ENCODE peak calls at places on chromosome 10, in eight cellular contexts. R, A, K, Z, E, B, G and M are unnamed samples.

GRCh38 chr10:48976208-48976607 is 36.6 kb upstream of the LRRC18 start:
- DNase-seq in R (no peak), A (peak; percentile 49), K (no peak), Z (no peak), E (peak; percentile 18), B (no peak), G (no peak), M (no peak)

GRCh38 chr10:93535293-93535692 is 31.2 kb upstream of the FFAR4 start:
- DNase-seq in R (no peak), A (no peak), K (no peak), Z (no peak), E (no peak), B (no peak), G (no peak), M (no peak)

GRCh38 chr10:79387974-79388850 is 40.9 kb downstream of the PPIF start:
- DNase-seq in R (no peak), A (no peak), K (no peak), Z (peak; percentile 52), E (no peak), B (no peak), G (no peak), M (peak; percentile 41)

GRCh38 chr10:120581496-120581895 is 124.5 kb downstream of the PLPP4 start:
- DNase-seq in R (no peak), A (no peak), K (no peak), Z (no peak), E (peak; percentile 14), B (no peak), G (no peak), M (no peak)

GRCh38 chr10:12796431-12797185 is 204.9 kb downstream of the CCDC3 start:
- DNase-seq in R (no peak), A (no peak), K (no peak), Z (no peak), E (no peak), B (no peak), G (no peak), M (no peak)

GRCh38 chr10:7153750-7154149 is 257.1 kb downstream of the SFMBT2 start:
- DNase-seq in R (no peak), A (no peak), K (no peak), Z (no peak), E (peak; percentile 15), B (no peak), G (peak; percentile 51), M (no peak)

GRCh38 chr10:48577158-48577557 is 27.7 kb downstream of the ARHGAP22 start:
- DNase-seq in R (no peak), A (peak; percentile 84), K (no peak), Z (no peak), E (no peak), B (peak; percentile 25), G (no peak), M (peak; percentile 69)

GRCh38 chr10:16750461-16750860 is 66.8 kb downstream of the RSU1 start:
- DNase-seq in R (no peak), A (no peak), K (no peak), Z (no peak), E (no peak), B (no peak), G (peak; percentile 1), M (no peak)

GRCh38 chr10:59173414-59173813 is 3.0 kb upstream of the PHYHIPL start:
- DNase-seq in R (no peak), A (no peak), K (no peak), Z (no peak), E (peak; percentile 94), B (no peak), G (no peak), M (no peak)

GRCh38 chr10:4982764-4983226 is 19.6 kb downstream of the AKR1C1 start:
- DNase-seq in R (no peak), A (no peak), K (no peak), Z (peak; percentile 69), E (peak; percentile 36), B (peak; percentile 89), G (peak; percentile 9), M (peak; percentile 73)

GRCh38 chr10:116069856-116070255 is 203.2 kb downstream of the GFRA1 start:
- DNase-seq in R (no peak), A (no peak), K (no peak), Z (no peak), E (no peak), B (no peak), G (no peak), M (no peak)

GRCh38 chr10:4541292-4541691 is 284.7 kb upstream of the AKR1E2 start:
- DNase-seq in R (peak; percentile 94), A (no peak), K (peak; percentile 37), Z (no peak), E (peak; percentile 99), B (peak; percentile 6), G (peak; percentile 94), M (peak; percentile 87)

GRCh38 chr10:111247781-111248389 is 171.1 kb downstream of the ADRA2A start:
- DNase-seq in R (no peak), A (no peak), K (no peak), Z (no peak), E (no peak), B (no peak), G (peak; percentile 17), M (no peak)

GRCh38 chr10:44343836-44344235 is 41.1 kb downstream of the CXCL12 start:
- DNase-seq in R (no peak), A (no peak), K (no peak), Z (no peak), E (no peak), B (peak; percentile 57), G (no peak), M (no peak)

GRCh38 chr10:102773986-102774385 is 30.2 kb downstream of the WBP1L start:
- DNase-seq in R (peak; percentile 71), A (no peak), K (no peak), Z (peak; percentile 72), E (no peak), B (no peak), G (peak; percentile 50), M (no peak)

GRCh38 chr10:14758994-14759664 is 15.6 kb downstream of the FAM107B start:
- DNase-seq in R (no peak), A (peak; percentile 59), K (no peak), Z (no peak), E (peak; percentile 19), B (peak; percentile 58), G (no peak), M (no peak)

GRCh38 chr10:132443998-132444876 is 47.2 kb downstream of the PWWP2B start:
- DNase-seq in R (no peak), A (peak; percentile 41), K (no peak), Z (no peak), E (no peak), B (no peak), G (no peak), M (no peak)

GRCh38 chr10:117217196-117217761 is 20.0 kb downstream of the KCNK18 start:
- DNase-seq in R (no peak), A (no peak), K (no peak), Z (no peak), E (no peak), B (peak; percentile 31), G (peak; percentile 3), M (no peak)

GRCh38 chr10:131400518-131400917 is 89.0 kb upstream of the TCERG1L start:
- DNase-seq in R (no peak), A (no peak), K (no peak), Z (no peak), E (no peak), B (no peak), G (no peak), M (no peak)

GRCh38 chr10:121077331-121077730 is 226.2 kb downstream of the WDR11 start:
- DNase-seq in R (no peak), A (no peak), K (peak; percentile 32), Z (peak; percentile 75), E (peak; percentile 79), B (peak; percentile 21), G (peak; percentile 31), M (no peak)

GRCh38 chr10:122162566-122163181 is 108.4 kb upstream of the BTBD16 start:
- DNase-seq in R (no peak), A (no peak), K (no peak), Z (no peak), E (no peak), B (no peak), G (peak; percentile 23), M (no peak)

GRCh38 chr10:97540669-97541500 is 31.7 kb upstream of the ANKRD2 start:
- DNase-seq in R (no peak), A (no peak), K (no peak), Z (no peak), E (no peak), B (no peak), G (peak; percentile 62), M (no peak)

GRCh38 chr10:131009801-131010200 is 301.7 kb downstream of the TCERG1L start:
- DNase-seq in R (no peak), A (no peak), K (no peak), Z (no peak), E (no peak), B (no peak), G (no peak), M (no peak)

GRCh38 chr10:36479073-36479472 is 646.3 kb upstream of the ANKRD30A start:
- DNase-seq in R (no peak), A (no peak), K (no peak), Z (no peak), E (no peak), B (no peak), G (no peak), M (no peak)
- TF ChIP-seq CTCF in R (no peak), A (no peak), K (no peak), Z (no peak), E (no peak), B (no peak), G (no peak), M (no peak)

GRCh38 chr10:96272256-96272985 is 1.1 kb upstream of the BLNK start:
- DNase-seq in R (no peak), A (no peak), K (no peak), Z (no peak), E (no peak), B (no peak), G (no peak), M (no peak)
- H3K4me3 ChIP-seq in R (no peak overlapping the region), A (peak overlapping the region; percentile 90), K (no peak overlapping the region), Z (no peak overlapping the region), E (no peak overlapping the region), B (no peak overlapping the region), G (no peak overlapping the region), M (no peak overlapping the region)

GRCh38 chr10:113053881-113054280 is 103.8 kb downstream of the TCF7L2 start:
- DNase-seq in R (peak; percentile 76), A (no peak), K (no peak), Z (no peak), E (peak; percentile 33), B (no peak), G (peak; percentile 81), M (no peak)
- TF ChIP-seq CTCF in R (no peak), A (no peak), K (no peak), Z (no peak), E (no peak), B (no peak), G (no peak), M (no peak)

GRCh38 chr10:114550756-114551290 is 107.3 kb downstream of the ABLIM1 start:
- DNase-seq in R (no peak), A (peak; percentile 67), K (no peak), Z (no peak), E (peak; percentile 45), B (no peak), G (peak; percentile 23), M (no peak)

GRCh38 chr10:114547466-114547865 is 110.6 kb downstream of the ABLIM1 start:
- DNase-seq in R (peak; percentile 39), A (no peak), K (no peak), Z (no peak), E (no peak), B (no peak), G (no peak), M (no peak)

GRCh38 chr10:114552050-114552449 is 106.0 kb downstream of the ABLIM1 start:
- DNase-seq in R (no peak), A (no peak), K (no peak), Z (no peak), E (no peak), B (no peak), G (no peak), M (no peak)

GRCh38 chr10:114548662-114549061 is 109.4 kb downstream of the ABLIM1 start:
- DNase-seq in R (peak; percentile 79), A (peak; percentile 43), K (no peak), Z (no peak), E (peak; percentile 58), B (peak; percentile 55), G (peak; percentile 29), M (no peak)

GRCh38 chr10:114551310-114551972 is 106.6 kb downstream of the ABLIM1 start:
- DNase-seq in R (peak; percentile 93), A (no peak), K (no peak), Z (peak; percentile 76), E (peak; percentile 21), B (peak; percentile 73), G (peak; percentile 46), M (no peak)
- H3K4me3 ChIP-seq in R (no peak overlapping the region), A (no peak overlapping the region), K (no peak overlapping the region), Z (peak overlapping the region; percentile 14), E (no peak overlapping the region), B (no peak overlapping the region), G (peak overlapping the region; percentile 53), M (peak overlapping the region; percentile 61)